ENCODE peak calls at places on chromosome 12, in four cellular contexts. A is GM12878, E is HepG2, Z is K562. C is an unnamed sample.

GRCh38 chr12:115504241-115504941 is 773.1 kb downstream of the MED13L start:
- DNase-seq in Z (no peak), A (peak), E (no peak), C (no peak)

GRCh38 chr12:23813206-23813605 is 136.3 kb downstream of the SOX5 start:
- DNase-seq in Z (peak), E (no peak), A (no peak), C (no peak)

GRCh38 chr12:113347892-113348291 is 10.5 kb upstream of the PLBD2 start:
- DNase-seq in E (no peak), Z (peak), A (no peak), C (no peak)

GRCh38 chr12:119807380-119807779 is 69.7 kb downstream of the CIT start:
- DNase-seq in A (no peak), E (no peak), Z (no peak), C (no peak)

GRCh38 chr12:12954878-12955625 is 3.1 kb upstream of the GPRC5D start:
- DNase-seq in E (no peak), A (no peak), Z (no peak), C (no peak)

GRCh38 chr12:105032703-105033357 is 46.7 kb downstream of the NOPCHAP1 start:
- DNase-seq in E (no peak), Z (no peak), A (no peak), C (no peak)

GRCh38 chr12:24285413-24285812 is 335.9 kb upstream of the SOX5 start:
- DNase-seq in Z (no peak), E (no peak), A (no peak), C (no peak)

GRCh38 chr12:24759155-24759554 is 189.7 kb downstream of the BCAT1 start:
- DNase-seq in A (no peak), Z (peak), E (peak), C (no peak)

GRCh38 chr12:128876559-128876958 is 23.3 kb downstream of the GLT1D1 start:
- DNase-seq in A (no peak), Z (no peak), E (no peak), C (no peak)

GRCh38 chr12:104588048-104588942 is 131.5 kb downstream of the CHST11 start:
- DNase-seq in Z (no peak), E (no peak), A (no peak), C (no peak)

GRCh38 chr12:57092529-57092862 is 3.6 kb downstream of the NAB2 start:
- DNase-seq in Z (no peak), A (no peak), E (no peak), C (no peak)

GRCh38 chr12:26979733-26980132 is 34.5 kb downstream of the TM7SF3 start:
- DNase-seq in A (no peak), Z (no peak), E (no peak), C (no peak)

GRCh38 chr12:131994589-131994988 is 44.8 kb downstream of the EP400 start:
- DNase-seq in E (no peak), Z (no peak), A (peak), C (no peak)

GRCh38 chr12:45726594-45727300 is 2.8 kb upstream of the ARID2 start:
- DNase-seq in E (peak), Z (peak), A (no peak), C (peak)

GRCh38 chr12:56763753-56764657 is 881 bp downstream of the HSD17B6 start:
- DNase-seq in Z (no peak), E (no peak), A (no peak), C (no peak)

GRCh38 chr12:76268267-76268666 is 79.9 kb downstream of the BBS10 start:
- DNase-seq in E (no peak), Z (no peak), A (no peak), C (no peak)

GRCh38 chr12:116087962-116088361 is 189.5 kb downstream of the MED13L start:
- DNase-seq in A (no peak), E (peak), Z (no peak), C (no peak)

GRCh38 chr12:92927055-92927435 is 2.0 kb downstream of the EEA1 start:
- DNase-seq in E (peak), Z (no peak), A (peak), C (peak)

GRCh38 chr12:99253068-99253467 is 394.5 kb upstream of the GARIN6 start:
- DNase-seq in A (no peak), E (peak), Z (no peak), C (no peak)

GRCh38 chr12:121812921-121813896 is 9.4 kb downstream of the SETD1B start:
- DNase-seq in E (no peak), Z (peak), A (no peak), C (peak)

GRCh38 chr12:6327159-6327558 is 14.7 kb downstream of the TNFRSF1A start:
- DNase-seq in E (no peak), A (no peak), Z (no peak), C (no peak)

GRCh38 chr12:6374028-6374780 is 1.2 kb downstream of the SCNN1A start:
- DNase-seq in A (no peak), E (no peak), Z (no peak), C (no peak)

GRCh38 chr12:40647651-40648050 is 44.6 kb upstream of the CNTN1 start:
- DNase-seq in Z (no peak), A (no peak), E (no peak), C (no peak)

GRCh38 chr12:102765736-102766135 is 151.3 kb downstream of the PAH start:
- DNase-seq in Z (no peak), A (no peak), E (no peak), C (no peak)

GRCh38 chr12:123075591-123076171 is 75.2 kb downstream of the PITPNM2 start:
- DNase-seq in Z (peak), E (peak), A (no peak), C (no peak)

GRCh38 chr12:132710062-132710421 is 600 bp upstream of the PGAM5 start:
- DNase-seq in A (no peak), E (no peak), Z (no peak), C (no peak)

GRCh38 chr12:116820077-116820656 is 61.1 kb downstream of the HRK start:
- DNase-seq in E (no peak), Z (no peak), A (no peak), C (no peak)

GRCh38 chr12:57868870-57869609 is 22.5 kb upstream of the CTDSP2 start:
- DNase-seq in A (no peak), Z (no peak), E (no peak), C (no peak)

GRCh38 chr12:2185751-2186341 is 133.1 kb downstream of the CACNA1C start:
- DNase-seq in Z (no peak), A (no peak), E (no peak), C (no peak)

GRCh38 chr12:78645956-78646355 is 218.6 kb upstream of the SYT1 start:
- DNase-seq in A (no peak), Z (no peak), E (peak), C (no peak)

GRCh38 chr12:40315375-40315774 is 90.6 kb downstream of the LRRK2 start:
- DNase-seq in Z (no peak), A (no peak), E (no peak), C (no peak)

GRCh38 chr12:1796515-1797010 is 23.8 kb upstream of the LRTM2 start:
- DNase-seq in A (no peak), Z (no peak), E (no peak), C (peak)

GRCh38 chr12:63841611-63842010 is 2.9 kb upstream of the SRGAP1 start:
- DNase-seq in E (no peak), A (no peak), Z (no peak), C (no peak)

GRCh38 chr12:53352331-53353258 is 16.4 kb upstream of the SP7 start:
- DNase-seq in E (peak), Z (peak), A (peak), C (peak)
- TF ChIP-seq REST in E (no peak), Z (no peak), A (no peak), C (no peak)

DNA sequence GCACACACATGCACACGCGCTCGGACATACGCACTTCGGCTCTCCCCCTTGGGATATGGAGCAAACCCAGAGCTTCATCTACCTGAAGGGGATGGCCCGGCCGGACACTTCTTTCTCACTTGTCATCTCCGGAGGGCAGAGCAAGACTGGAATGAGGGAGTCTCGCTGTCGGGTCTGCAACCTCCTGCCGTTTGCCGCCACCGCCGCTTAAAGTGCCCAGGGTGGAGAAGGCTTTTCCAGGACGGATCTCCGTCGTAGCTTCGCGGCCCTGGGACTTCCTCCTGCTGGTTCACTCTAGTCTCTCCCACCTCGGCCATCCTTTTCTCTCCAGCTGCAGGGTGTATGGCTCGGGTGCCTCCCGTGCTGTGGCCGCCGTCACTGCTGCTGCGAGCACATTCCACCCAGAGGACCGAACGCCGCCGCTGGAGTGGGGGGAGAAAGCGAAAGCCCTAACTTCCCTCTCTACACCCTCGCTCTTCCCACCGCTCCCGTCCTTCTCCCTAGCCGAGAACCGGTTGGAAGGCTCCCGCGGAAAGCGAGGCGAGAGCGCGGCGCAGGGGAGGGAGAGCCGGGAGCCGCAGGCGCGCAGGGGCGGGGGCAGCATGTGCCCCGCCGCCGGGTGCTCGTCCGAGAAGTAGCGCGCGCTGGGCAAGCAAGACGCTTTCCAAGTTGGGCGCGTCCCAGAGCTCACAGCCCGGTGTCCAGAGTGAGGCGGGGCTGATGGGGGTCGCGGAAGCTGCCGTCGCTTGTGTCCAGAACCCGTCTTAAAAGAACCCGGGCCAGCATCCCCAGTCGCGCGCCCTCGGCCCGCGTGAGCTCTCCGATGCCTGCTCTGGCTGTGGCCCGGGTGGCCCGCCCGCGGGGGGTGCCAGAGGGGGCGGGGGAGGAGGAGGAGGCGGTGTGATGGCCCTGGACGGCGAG is at the start of gene TRHDE:
- DNase-seq in Z (no peak), A (no peak), E (no peak), C (no peak)
- TF ChIP-seq GABPA in Z (no peak), A (no peak), E (no peak), C (no peak)

GRCh38 chr12:69105101-69105613 is 134.2 kb upstream of the CPSF6 start:
- DNase-seq in Z (no peak), A (no peak), E (no peak), C (no peak)
- H3K27ac ChIP-seq in Z (no peak), A (no peak), E (no peak), C (no peak)

GRCh38 chr12:201361-201760 is 12.6 kb downstream of the SLC6A12 start:
- DNase-seq in Z (no peak), A (no peak), E (no peak), C (no peak)
- TF ChIP-seq REST in Z (no peak), A (no peak), E (no peak), C (no peak)

GRCh38 chr12:48197967-48198618 is 5.0 kb downstream of the OR10AD1 start:
- DNase-seq in Z (peak), E (no peak), A (peak), C (peak)
- TF ChIP-seq GABPA in Z (peak), E (no peak), A (no peak), C (no peak)

GRCh38 chr12:53808023-53808705 is 56.4 kb upstream of the CISTR start:
- DNase-seq in E (peak), Z (no peak), A (no peak), C (no peak)
- H3K27ac ChIP-seq in E (no peak), Z (no peak), A (no peak), C (no peak)

GRCh38 chr12:11069854-11070253 is 7.8 kb upstream of the TAS2R46 start:
- DNase-seq in A (no peak), Z (no peak), E (no peak), C (no peak)
- TF ChIP-seq REST in A (no peak), Z (no peak), E (no peak), C (no peak)